ENCODE peak calls at places on chromosomes 13 and 19, in seven cellular contexts. One of them, this sample, is unnamed.

GRCh38 chr13:100625447-100625846 is 36.9 kb upstream of the GGACT start:
- DNase-seq in mesendoderm: no peak
- DNase-seq in mesenchymal stem cell: no peak
- DNase-seq in neuronal stem cell: no peak
- DNase-seq in H1: no peak
- DNase-seq in trophoblast cell: peak
- DNase-seq in IMR-90: no peak
- DNase-seq in this sample: no peak

GRCh38 chr13:31875134-31875533 is 135.8 kb downstream of the RXFP2 start:
- DNase-seq in mesendoderm: no peak
- DNase-seq in mesenchymal stem cell: no peak
- DNase-seq in neuronal stem cell: no peak
- DNase-seq in H1: no peak
- DNase-seq in trophoblast cell: no peak
- DNase-seq in IMR-90: no peak
- DNase-seq in this sample: no peak

GRCh38 chr13:22561581-22561980 is 619.2 kb upstream of the SGCG start:
- DNase-seq in mesendoderm: no peak
- DNase-seq in mesenchymal stem cell: no peak
- DNase-seq in neuronal stem cell: no peak
- DNase-seq in H1: no peak
- DNase-seq in trophoblast cell: no peak
- DNase-seq in IMR-90: no peak
- DNase-seq in this sample: no peak

GRCh38 chr19:2952953-2953481 is 8.2 kb upstream of the ZNF77 start:
- DNase-seq in mesendoderm: no peak
- DNase-seq in mesenchymal stem cell: no peak
- DNase-seq in neuronal stem cell: no peak
- DNase-seq in H1: no peak
- DNase-seq in trophoblast cell: peak
- DNase-seq in IMR-90: no peak
- DNase-seq in this sample: no peak

GRCh38 chr19:40213251-40213793 is 4.9 kb downstream of the TTC9B start:
- DNase-seq in mesendoderm: no peak
- DNase-seq in mesenchymal stem cell: no peak
- DNase-seq in neuronal stem cell: no peak
- DNase-seq in H1: no peak
- DNase-seq in trophoblast cell: no peak
- DNase-seq in IMR-90: no peak
- DNase-seq in this sample: no peak

GRCh38 chr19:2274937-2275535 is 6.9 kb downstream of the PEAK3 start:
- DNase-seq in mesendoderm: peak
- DNase-seq in mesenchymal stem cell: peak
- DNase-seq in neuronal stem cell: no peak
- DNase-seq in H1: peak
- DNase-seq in trophoblast cell: peak
- DNase-seq in IMR-90: peak
- DNase-seq in this sample: peak

GRCh38 chr13:113145496-113145895 is 13.0 kb upstream of the PROZ start:
- DNase-seq in mesendoderm: no peak
- DNase-seq in mesenchymal stem cell: no peak
- DNase-seq in neuronal stem cell: no peak
- DNase-seq in H1: no peak
- DNase-seq in trophoblast cell: no peak
- DNase-seq in IMR-90: no peak
- DNase-seq in this sample: peak

GRCh38 chr13:38998739-38999138 is 8.1 kb upstream of the STOML3 start:
- DNase-seq in mesendoderm: no peak
- DNase-seq in mesenchymal stem cell: no peak
- DNase-seq in neuronal stem cell: no peak
- DNase-seq in H1: no peak
- DNase-seq in trophoblast cell: no peak
- DNase-seq in IMR-90: no peak
- DNase-seq in this sample: no peak

GRCh38 chr19:54561840-54562239 is 11.8 kb upstream of the LILRA2 start:
- DNase-seq in mesendoderm: no peak
- DNase-seq in mesenchymal stem cell: no peak
- DNase-seq in neuronal stem cell: no peak
- DNase-seq in H1: no peak
- DNase-seq in trophoblast cell: peak
- DNase-seq in IMR-90: no peak
- DNase-seq in this sample: no peak

GRCh38 chr13:32829676-32830091 is 186.5 kb upstream of the KL start:
- DNase-seq in mesendoderm: peak
- DNase-seq in mesenchymal stem cell: peak
- DNase-seq in neuronal stem cell: no peak
- DNase-seq in H1: no peak
- DNase-seq in trophoblast cell: peak
- DNase-seq in IMR-90: peak
- DNase-seq in this sample: peak

GRCh38 chr13:75195479-75196111 is 286.4 kb downstream of the TBC1D4 start:
- DNase-seq in mesendoderm: peak
- DNase-seq in mesenchymal stem cell: no peak
- DNase-seq in neuronal stem cell: peak
- DNase-seq in H1: no peak
- DNase-seq in trophoblast cell: no peak
- DNase-seq in IMR-90: no peak
- DNase-seq in this sample: no peak

GRCh38 chr13:75196112-75196855 is 285.7 kb downstream of the TBC1D4 start:
- DNase-seq in mesendoderm: no peak
- DNase-seq in mesenchymal stem cell: peak
- DNase-seq in neuronal stem cell: no peak
- DNase-seq in H1: no peak
- DNase-seq in trophoblast cell: peak
- DNase-seq in IMR-90: peak
- DNase-seq in this sample: no peak

GRCh38 chr13:75194717-75195116 is 287.3 kb downstream of the TBC1D4 start:
- DNase-seq in mesendoderm: no peak
- DNase-seq in mesenchymal stem cell: no peak
- DNase-seq in neuronal stem cell: no peak
- DNase-seq in H1: no peak
- DNase-seq in trophoblast cell: no peak
- DNase-seq in IMR-90: no peak
- DNase-seq in this sample: no peak

GRCh38 chr13:75202981-75203380 is 279.0 kb downstream of the TBC1D4 start:
- DNase-seq in mesendoderm: no peak
- DNase-seq in mesenchymal stem cell: no peak
- DNase-seq in neuronal stem cell: no peak
- DNase-seq in H1: no peak
- DNase-seq in trophoblast cell: no peak
- DNase-seq in IMR-90: no peak
- DNase-seq in this sample: no peak

GRCh38 chr13:75197803-75198202 is 284.2 kb downstream of the TBC1D4 start:
- DNase-seq in mesendoderm: peak
- DNase-seq in mesenchymal stem cell: no peak
- DNase-seq in neuronal stem cell: no peak
- DNase-seq in H1: no peak
- DNase-seq in trophoblast cell: no peak
- DNase-seq in IMR-90: no peak
- DNase-seq in this sample: no peak
- H2BK120ac ChIP-seq in mesendoderm: no peak
- H2BK120ac ChIP-seq in mesenchymal stem cell: no peak
- H2BK120ac ChIP-seq in neuronal stem cell: no peak
- H2BK120ac ChIP-seq in H1: no peak
- H2BK120ac ChIP-seq in trophoblast cell: no peak
- H2BK120ac ChIP-seq in IMR-90: no peak
- H2BK120ac ChIP-seq in this sample: no peak

GRCh38 chr13:47306991-47307390 is 410.1 kb upstream of the HTR2A start:
- DNase-seq in mesendoderm: no peak
- DNase-seq in mesenchymal stem cell: peak
- DNase-seq in neuronal stem cell: no peak
- DNase-seq in H1: no peak
- DNase-seq in trophoblast cell: no peak
- DNase-seq in IMR-90: peak
- DNase-seq in this sample: no peak

DNA sequence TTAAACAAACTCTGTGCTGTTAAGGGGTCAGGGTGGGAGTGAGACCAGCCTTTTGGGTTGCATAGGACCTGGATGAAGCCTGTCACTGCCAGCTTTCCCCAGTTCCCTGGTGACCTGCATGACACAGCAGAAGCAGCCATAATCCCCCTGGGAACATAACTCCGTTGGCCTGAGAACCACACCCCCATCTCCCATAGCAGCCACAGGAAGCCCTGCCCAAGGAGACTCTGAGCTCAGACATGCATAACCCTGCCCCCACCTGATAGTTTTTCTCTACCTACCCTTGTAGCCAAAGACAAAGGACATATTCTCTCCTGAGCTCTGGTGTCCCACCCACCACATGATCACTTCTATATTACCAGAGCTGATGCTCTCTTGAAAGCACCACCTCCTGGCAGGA is 413.5 kb upstream of the HTR2A start:
- DNase-seq in mesendoderm: peak
- DNase-seq in mesenchymal stem cell: no peak
- DNase-seq in neuronal stem cell: no peak
- DNase-seq in H1: no peak
- DNase-seq in trophoblast cell: no peak
- DNase-seq in IMR-90: no peak
- DNase-seq in this sample: no peak
- H2BK120ac ChIP-seq in mesendoderm: no peak
- H2BK120ac ChIP-seq in mesenchymal stem cell: no peak
- H2BK120ac ChIP-seq in neuronal stem cell: no peak
- H2BK120ac ChIP-seq in H1: no peak
- H2BK120ac ChIP-seq in trophoblast cell: peak
- H2BK120ac ChIP-seq in IMR-90: no peak
- H2BK120ac ChIP-seq in this sample: no peak

GRCh38 chr19:48611872-48612271 is 3.0 kb downstream of the FAM83E start:
- DNase-seq in mesendoderm: no peak
- DNase-seq in mesenchymal stem cell: no peak
- DNase-seq in neuronal stem cell: no peak
- DNase-seq in H1: no peak
- DNase-seq in trophoblast cell: no peak
- DNase-seq in IMR-90: no peak
- DNase-seq in this sample: no peak

GRCh38 chr19:48606463-48607358 is at the start of gene SPACA4:
- DNase-seq in mesendoderm: no peak
- DNase-seq in mesenchymal stem cell: no peak
- DNase-seq in neuronal stem cell: no peak
- DNase-seq in H1: no peak
- DNase-seq in trophoblast cell: peak
- DNase-seq in IMR-90: no peak
- DNase-seq in this sample: peak

GRCh38 chr19:48607359-48607755 is 815 bp downstream of the SPACA4 start:
- DNase-seq in mesendoderm: no peak
- DNase-seq in mesenchymal stem cell: no peak
- DNase-seq in neuronal stem cell: no peak
- DNase-seq in H1: no peak
- DNase-seq in trophoblast cell: no peak
- DNase-seq in IMR-90: no peak
- DNase-seq in this sample: no peak

GRCh38 chr19:48608798-48609263 is 2.3 kb downstream of the SPACA4 start:
- DNase-seq in mesendoderm: peak
- DNase-seq in mesenchymal stem cell: no peak
- DNase-seq in neuronal stem cell: no peak
- DNase-seq in H1: peak
- DNase-seq in trophoblast cell: no peak
- DNase-seq in IMR-90: no peak
- DNase-seq in this sample: peak

GRCh38 chr19:48609571-48610108 is 3.1 kb downstream of the SPACA4 start:
- DNase-seq in mesendoderm: no peak
- DNase-seq in mesenchymal stem cell: no peak
- DNase-seq in neuronal stem cell: no peak
- DNase-seq in H1: no peak
- DNase-seq in trophoblast cell: no peak
- DNase-seq in IMR-90: no peak
- DNase-seq in this sample: peak
- H2BK120ac ChIP-seq in mesendoderm: no peak
- H2BK120ac ChIP-seq in mesenchymal stem cell: no peak
- H2BK120ac ChIP-seq in neuronal stem cell: no peak
- H2BK120ac ChIP-seq in H1: no peak
- H2BK120ac ChIP-seq in trophoblast cell: no peak
- H2BK120ac ChIP-seq in IMR-90: no peak
- H2BK120ac ChIP-seq in this sample: no peak

GRCh38 chr13:75869981-75870380 is 233.9 kb downstream of the LMO7 start:
- DNase-seq in mesendoderm: no peak
- DNase-seq in mesenchymal stem cell: no peak
- DNase-seq in neuronal stem cell: no peak
- DNase-seq in H1: no peak
- DNase-seq in trophoblast cell: no peak
- DNase-seq in IMR-90: no peak
- DNase-seq in this sample: no peak
- H2BK120ac ChIP-seq in mesendoderm: no peak
- H2BK120ac ChIP-seq in mesenchymal stem cell: no peak
- H2BK120ac ChIP-seq in neuronal stem cell: no peak
- H2BK120ac ChIP-seq in H1: no peak
- H2BK120ac ChIP-seq in trophoblast cell: no peak
- H2BK120ac ChIP-seq in IMR-90: no peak
- H2BK120ac ChIP-seq in this sample: no peak

This sample was measured in H9.